ENCODE peak calls at places on chromosomes 4 and X, in seven cellular contexts. F is HCT116; X is WERI-Rb-1; U is right atrium auricular region; P is CD4-positive, CD25-positive, alpha-beta regulatory T cell; K is hepatocyte; O is mesenchymal stem cell. R is an unnamed sample.
A peak's percentile ranks its signal among the peaks of the same experiment; 100 is the strongest.

GRCh38 chrX:133859860-133860259 is 125.5 kb downstream of the GPC3 start:
- DNase-seq in F (no peak), X (no peak), U (no peak), P (no peak), K (no peak), O (no peak), R (no peak)

GRCh38 chr4:74682567-74683359 is 111.6 kb downstream of the BTC start:
- DNase-seq in F (peak; percentile 89), X (no peak), U (no peak), P (no peak), K (peak; percentile 72), O (peak; percentile 91), R (no peak)

GRCh38 chr4:174855043-174855442 is 26.0 kb upstream of the GLRA3 start:
- DNase-seq in F (no peak), X (no peak), U (no peak), P (no peak), K (no peak), O (no peak), R (no peak)

GRCh38 chr4:24214796-24215195 is 324.9 kb upstream of the PPARGC1A start:
- DNase-seq in F (no peak), X (no peak), U (no peak), P (no peak), K (no peak), O (no peak), R (no peak)

GRCh38 chr4:155339588-155339987 is 37.2 kb downstream of the MAP9 start:
- DNase-seq in F (no peak), X (no peak), U (no peak), P (no peak), K (peak; percentile 7), O (no peak), R (no peak)

GRCh38 chr4:142960134-142960533 is 114.0 kb upstream of the INPP4B start:
- DNase-seq in F (no peak), X (no peak), U (no peak), P (no peak), K (peak; percentile 21), O (no peak), R (no peak)

GRCh38 chrX:51891821-51892551 is 1.4 kb upstream of the MAGED1 start:
- DNase-seq in F (no peak), X (no peak), U (peak; percentile 63), P (no peak), K (peak; percentile 33), O (peak; percentile 39), R (no peak)

GRCh38 chr4:101258782-101259353 is 88.5 kb downstream of the PPP3CA start:
- DNase-seq in F (no peak), X (no peak), U (no peak), P (no peak), K (no peak), O (no peak), R (no peak)

GRCh38 chr4:88179261-88179660 is 20.8 kb upstream of the ABCG2 start:
- DNase-seq in F (no peak), X (no peak), U (no peak), P (no peak), K (no peak), O (no peak), R (no peak)

GRCh38 chr4:87838207-87838606 is 5.4 kb downstream of the MEPE start:
- DNase-seq in F (no peak), X (no peak), U (no peak), P (no peak), K (no peak), O (no peak), R (no peak)

GRCh38 chrX:23390979-23391378 is 56.3 kb downstream of the PTCHD1 start:
- DNase-seq in F (no peak), X (no peak), U (no peak), P (no peak), K (no peak), O (no peak), R (no peak)

GRCh38 chrX:77442728-77443127 is 4.5 kb upstream of the FGF16 start:
- DNase-seq in F (peak; percentile 59), X (no peak), U (no peak), P (no peak), K (no peak), O (peak; percentile 63), R (no peak)

GRCh38 chrX:130726661-130727060 is 176.3 kb downstream of the ENOX2 start:
- DNase-seq in F (no peak), X (no peak), U (no peak), P (no peak), K (no peak), O (peak; percentile 46), R (no peak)

GRCh38 chr4:54226399-54227260 is 2.5 kb upstream of the PDGFRA start:
- DNase-seq in F (no peak), X (no peak), U (peak; percentile 77), P (no peak), K (peak; percentile 65), O (peak; percentile 87), R (no peak)

GRCh38 chr4:77776182-77777134 is 42.7 kb downstream of the CNOT6L start:
- DNase-seq in F (no peak), X (no peak), U (no peak), P (no peak), K (no peak), O (peak; percentile 50), R (no peak)

GRCh38 chrX:12494400-12495138 is 296.6 kb upstream of the PRPS2 start:
- DNase-seq in F (no peak), X (no peak), U (no peak), P (no peak), K (no peak), O (no peak), R (no peak)

GRCh38 chrX:15973299-15973698 is 118.7 kb upstream of the AP1S2 start:
- DNase-seq in F (peak; percentile 21), X (peak; percentile 49), U (no peak), P (peak; percentile 12), K (peak; percentile 35), O (peak; percentile 27), R (peak; percentile 10)

GRCh38 chrX:10569946-10570345 is 50.4 kb downstream of the MID1 start:
- DNase-seq in F (no peak), X (no peak), U (no peak), P (no peak), K (no peak), O (no peak), R (no peak)

GRCh38 chr4:57094482-57095223 is 15.5 kb downstream of the IGFBP7 start:
- DNase-seq in F (no peak), X (no peak), U (no peak), P (no peak), K (no peak), O (peak; percentile 86), R (no peak)

GRCh38 chrX:47579537-47579936 is 2.7 kb upstream of the TIMP1 start:
- DNase-seq in F (no peak), X (no peak), U (peak; percentile 61), P (no peak), K (peak; percentile 4), O (peak; percentile 91), R (no peak)

GRCh38 chr4:168558587-168558986 is 61.7 kb downstream of the PALLD start:
- DNase-seq in F (no peak), X (no peak), U (no peak), P (no peak), K (no peak), O (no peak), R (no peak)

DNA sequence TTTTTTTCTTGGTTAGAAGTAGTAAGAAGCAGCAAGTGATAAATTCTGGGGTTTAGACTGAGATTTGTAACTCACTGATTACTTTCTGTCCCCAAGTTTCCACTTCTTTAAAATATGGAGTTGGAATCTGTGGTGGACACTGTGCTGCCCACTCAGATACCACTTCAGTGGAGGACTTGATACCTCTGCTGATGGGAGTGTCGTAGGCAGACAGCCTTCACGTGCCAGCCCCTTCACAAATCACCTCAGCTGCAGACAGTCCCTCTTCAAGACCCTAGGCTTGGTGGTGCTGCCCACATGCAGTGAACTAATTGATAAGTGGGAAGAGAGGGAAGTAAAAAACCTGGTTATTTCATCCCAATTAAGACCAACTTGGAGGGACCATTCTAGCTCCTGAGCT is 139.5 kb downstream of the PDLIM5 start:
- DNase-seq in F (no peak), X (no peak), U (no peak), P (no peak), K (no peak), O (no peak), R (no peak)
- H3K27ac ChIP-seq in F (no peak overlapping the region), X (no peak overlapping the region), U (no peak overlapping the region), P (no peak overlapping the region), K (no peak overlapping the region), O (no peak overlapping the region), R (no peak overlapping the region)

GRCh38 chrX:622104-622503 is 8.5 kb upstream of the SHOX start:
- DNase-seq in F (no peak), X (no peak), U (no peak), P (no peak), K (no peak), O (no peak), R (no peak)
- H3K27me3 ChIP-seq in F (no peaks in the 10 kb centered on the region), X (peaks cover 50% of the 10 kb centered on the region), U (peaks cover 19% of the 10 kb centered on the region), P (no peaks in the 10 kb centered on the region), K (peaks cover 80% of the 10 kb centered on the region), O (peaks cover 52% of the 10 kb centered on the region), R (no peaks in the 10 kb centered on the region)

DNA sequence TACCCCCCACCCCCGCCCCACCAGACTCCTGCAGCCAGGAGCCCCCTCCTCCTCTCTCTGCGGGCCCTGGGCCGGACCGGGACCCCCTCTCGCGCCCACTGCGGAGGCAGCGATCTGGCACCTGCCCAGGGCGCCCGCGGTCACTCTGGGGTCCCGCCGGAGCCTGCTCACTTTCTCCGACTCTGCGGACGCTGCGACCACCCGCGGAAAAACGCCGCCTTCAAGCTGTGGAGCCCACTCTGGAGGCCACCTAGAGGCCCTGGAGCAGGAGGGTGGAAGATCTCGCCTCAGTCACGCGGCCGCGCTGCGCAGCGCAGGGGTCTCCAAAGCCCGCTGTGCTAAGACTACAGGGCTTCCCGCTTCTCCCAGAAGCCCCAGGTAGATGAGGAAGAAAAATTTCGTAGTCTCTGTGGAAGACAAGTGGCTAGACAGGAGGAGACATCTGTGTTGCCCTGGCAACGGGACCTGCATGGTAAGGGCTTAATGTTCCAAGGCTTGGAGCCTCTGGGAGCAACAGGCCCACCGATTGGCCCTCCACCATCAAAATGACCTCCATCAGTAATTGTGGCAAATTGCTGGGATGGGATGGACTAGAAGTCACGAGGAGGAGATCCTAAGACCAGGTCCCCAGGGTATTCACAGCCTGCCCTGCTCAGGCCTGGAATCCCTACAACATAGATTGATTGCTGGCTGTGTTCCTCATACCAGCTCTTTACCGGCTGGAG is at the start of gene PNMA6F:
- DNase-seq in F (no peak), X (no peak), U (peak; percentile 44), P (no peak), K (no peak), O (no peak), R (no peak)
- H3K4me3 ChIP-seq in F (no peak within 1 kb of the TSS), X (no peak within 1 kb of the TSS), U (no peak within 1 kb of the TSS), P (no peak within 1 kb of the TSS), K (no peak within 1 kb of the TSS), O (no peak within 1 kb of the TSS), R (no peak within 1 kb of the TSS)

GRCh38 chr4:94516067-94516466 is 64.3 kb downstream of the PDLIM5 start:
- DNase-seq in F (no peak), X (no peak), U (no peak), P (no peak), K (no peak), O (peak; percentile 71), R (no peak)

GRCh38 chr4:94515365-94515764 is 63.6 kb downstream of the PDLIM5 start:
- DNase-seq in F (no peak), X (no peak), U (no peak), P (no peak), K (no peak), O (peak; percentile 37), R (no peak)

GRCh38 chr4:94519019-94519418 is 67.3 kb downstream of the PDLIM5 start:
- DNase-seq in F (no peak), X (no peak), U (no peak), P (no peak), K (no peak), O (no peak), R (no peak)

GRCh38 chr4:94517492-94517891 is 65.8 kb downstream of the PDLIM5 start:
- DNase-seq in F (no peak), X (no peak), U (no peak), P (no peak), K (no peak), O (no peak), R (no peak)

GRCh38 chr4:94516999-94517398 is 65.3 kb downstream of the PDLIM5 start:
- DNase-seq in F (peak; percentile 37), X (no peak), U (no peak), P (no peak), K (no peak), O (peak; percentile 26), R (no peak)
- H3K27ac ChIP-seq in F (no peak overlapping the region), X (no peak overlapping the region), U (peak overlapping the region; percentile 57), P (no peak overlapping the region), K (peak overlapping the region; percentile 59), O (peak overlapping the region; percentile 12), R (no peak overlapping the region)

R was measured in CD8-positive, alpha-beta memory T cell.